ENCODE peak calls at places on chromosomes 12 and 14, in eight cellular contexts. One of them, this sample, is unnamed.

GRCh38 chr14:55129428-55130193 is 559 bp downstream of the LGALS3 start:
- DNase-seq in lower lobe of right lung: peak; percentile 81
- DNase-seq in A549: peak; percentile 82
- DNase-seq in astrocyte: peak; percentile 58
- DNase-seq in choroid plexus epithelial cell: peak; percentile 80
- DNase-seq in D721Med: peak; percentile 27
- DNase-seq in B cell: peak; percentile 68
- DNase-seq in HFFc6: peak; percentile 77
- DNase-seq in this sample: peak; percentile 73

GRCh38 chr12:115946867-115947695 is 330.4 kb downstream of the MED13L start:
- DNase-seq in lower lobe of right lung: no peak
- DNase-seq in A549: no peak
- DNase-seq in astrocyte: no peak
- DNase-seq in choroid plexus epithelial cell: peak; percentile 40
- DNase-seq in D721Med: no peak
- DNase-seq in B cell: no peak
- DNase-seq in HFFc6: peak; percentile 23
- DNase-seq in this sample: no peak

GRCh38 chr12:56687225-56688128 is 607 bp downstream of the PTGES3 start:
- DNase-seq in lower lobe of right lung: peak; percentile 90
- DNase-seq in A549: peak; percentile 21
- DNase-seq in astrocyte: peak; percentile 31
- DNase-seq in choroid plexus epithelial cell: peak; percentile 37
- DNase-seq in D721Med: no peak
- DNase-seq in B cell: peak; percentile 83
- DNase-seq in HFFc6: no peak
- DNase-seq in this sample: peak; percentile 53

GRCh38 chr12:109329003-109329402 is 18.7 kb upstream of the MYO1H start:
- DNase-seq in lower lobe of right lung: no peak
- DNase-seq in A549: no peak
- DNase-seq in astrocyte: no peak
- DNase-seq in choroid plexus epithelial cell: no peak
- DNase-seq in D721Med: no peak
- DNase-seq in B cell: no peak
- DNase-seq in HFFc6: no peak
- DNase-seq in this sample: no peak

GRCh38 chr12:617304-617915 is 45.8 kb downstream of the NINJ2 start:
- DNase-seq in lower lobe of right lung: peak; percentile 88
- DNase-seq in A549: no peak
- DNase-seq in astrocyte: no peak
- DNase-seq in choroid plexus epithelial cell: peak; percentile 90
- DNase-seq in D721Med: no peak
- DNase-seq in B cell: no peak
- DNase-seq in HFFc6: no peak
- DNase-seq in this sample: no peak

GRCh38 chr12:124512667-124513296 is 54.6 kb downstream of the NCOR2 start:
- DNase-seq in lower lobe of right lung: peak; percentile 88
- DNase-seq in A549: peak; percentile 75
- DNase-seq in astrocyte: peak; percentile 96
- DNase-seq in choroid plexus epithelial cell: peak; percentile 96
- DNase-seq in D721Med: no peak
- DNase-seq in B cell: no peak
- DNase-seq in HFFc6: peak; percentile 90
- DNase-seq in this sample: peak; percentile 99

GRCh38 chr14:74658535-74659130 is 46.6 kb upstream of the LTBP2 start:
- DNase-seq in lower lobe of right lung: no peak
- DNase-seq in A549: no peak
- DNase-seq in astrocyte: peak; percentile 60
- DNase-seq in choroid plexus epithelial cell: peak; percentile 73
- DNase-seq in D721Med: no peak
- DNase-seq in B cell: no peak
- DNase-seq in HFFc6: peak; percentile 74
- DNase-seq in this sample: no peak

GRCh38 chr14:54364555-54365415 is 32.0 kb upstream of the CDKN3 start:
- DNase-seq in lower lobe of right lung: no peak
- DNase-seq in A549: no peak
- DNase-seq in astrocyte: peak; percentile 82
- DNase-seq in choroid plexus epithelial cell: peak; percentile 39
- DNase-seq in D721Med: no peak
- DNase-seq in B cell: no peak
- DNase-seq in HFFc6: peak; percentile 55
- DNase-seq in this sample: peak; percentile 75

DNA sequence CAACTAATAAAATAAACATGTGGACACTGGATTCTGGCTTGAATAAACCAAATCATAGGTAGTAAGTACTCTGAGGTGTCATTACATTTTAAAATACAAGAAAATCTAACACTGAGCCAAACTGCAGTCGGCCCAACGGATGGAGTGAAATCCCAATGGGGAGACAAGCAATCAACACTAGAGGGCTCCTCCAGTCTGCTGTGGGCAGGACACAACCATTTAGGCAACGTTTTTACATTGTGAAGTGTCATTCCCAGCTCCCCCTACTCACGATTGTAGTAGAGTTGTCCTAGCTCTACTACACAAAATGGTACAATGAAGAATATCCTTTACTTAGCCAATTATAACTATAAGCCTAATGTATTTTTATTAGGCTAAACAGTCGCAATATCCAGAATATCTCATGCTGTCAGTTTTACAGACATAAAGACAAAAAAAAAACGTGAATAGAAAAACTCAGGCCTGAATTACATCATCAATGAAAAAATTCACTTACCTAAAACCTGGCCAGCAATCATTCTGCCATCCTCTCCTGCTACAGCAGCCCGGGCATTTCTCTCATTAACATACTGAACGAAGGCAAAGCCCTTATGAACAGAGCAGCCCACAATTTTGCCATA is 35.7 kb downstream of the HNRNPC start:
- DNase-seq in lower lobe of right lung: no peak
- DNase-seq in A549: no peak
- DNase-seq in astrocyte: no peak
- DNase-seq in choroid plexus epithelial cell: peak; percentile 42
- DNase-seq in D721Med: no peak
- DNase-seq in B cell: no peak
- DNase-seq in HFFc6: no peak
- DNase-seq in this sample: peak; percentile 43
- TF ChIP-seq CTCF in lower lobe of right lung: no peak
- TF ChIP-seq CTCF in A549: peak; percentile 37
- TF ChIP-seq CTCF in astrocyte: peak; percentile 13
- TF ChIP-seq CTCF in choroid plexus epithelial cell: peak; percentile 66
- TF ChIP-seq CTCF in D721Med: peak; percentile 46
- TF ChIP-seq CTCF in B cell: no peak
- TF ChIP-seq CTCF in HFFc6: peak; percentile 52
- TF ChIP-seq CTCF in this sample: no peak

GRCh38 chr14:95173518-95173917 is 16.2 kb upstream of the DICER1 start:
- DNase-seq in lower lobe of right lung: no peak
- DNase-seq in A549: no peak
- DNase-seq in astrocyte: no peak
- DNase-seq in choroid plexus epithelial cell: no peak
- DNase-seq in D721Med: no peak
- DNase-seq in B cell: no peak
- DNase-seq in HFFc6: no peak
- DNase-seq in this sample: no peak

GRCh38 chr14:95174184-95174804 is 17.0 kb upstream of the DICER1 start:
- DNase-seq in lower lobe of right lung: no peak
- DNase-seq in A549: no peak
- DNase-seq in astrocyte: no peak
- DNase-seq in choroid plexus epithelial cell: peak; percentile 70
- DNase-seq in D721Med: no peak
- DNase-seq in B cell: no peak
- DNase-seq in HFFc6: no peak
- DNase-seq in this sample: no peak
- TF ChIP-seq CTCF in lower lobe of right lung: peak; percentile 20
- TF ChIP-seq CTCF in A549: peak; percentile 37
- TF ChIP-seq CTCF in astrocyte: peak; percentile 10
- TF ChIP-seq CTCF in choroid plexus epithelial cell: peak; percentile 59
- TF ChIP-seq CTCF in D721Med: peak; percentile 44
- TF ChIP-seq CTCF in B cell: no peak
- TF ChIP-seq CTCF in HFFc6: peak; percentile 41
- TF ChIP-seq CTCF in this sample: peak; percentile 39

GRCh38 chr12:80607361-80608135 is 99.9 kb upstream of the MYF6 start:
- DNase-seq in lower lobe of right lung: no peak
- DNase-seq in A549: no peak
- DNase-seq in astrocyte: no peak
- DNase-seq in choroid plexus epithelial cell: no peak
- DNase-seq in D721Med: no peak
- DNase-seq in B cell: no peak
- DNase-seq in HFFc6: no peak
- DNase-seq in this sample: no peak
- TF ChIP-seq CTCF in lower lobe of right lung: no peak
- TF ChIP-seq CTCF in A549: no peak
- TF ChIP-seq CTCF in astrocyte: no peak
- TF ChIP-seq CTCF in choroid plexus epithelial cell: no peak
- TF ChIP-seq CTCF in D721Med: no peak
- TF ChIP-seq CTCF in B cell: no peak
- TF ChIP-seq CTCF in HFFc6: peak; percentile 59
- TF ChIP-seq CTCF in this sample: peak; percentile 29

DNA sequence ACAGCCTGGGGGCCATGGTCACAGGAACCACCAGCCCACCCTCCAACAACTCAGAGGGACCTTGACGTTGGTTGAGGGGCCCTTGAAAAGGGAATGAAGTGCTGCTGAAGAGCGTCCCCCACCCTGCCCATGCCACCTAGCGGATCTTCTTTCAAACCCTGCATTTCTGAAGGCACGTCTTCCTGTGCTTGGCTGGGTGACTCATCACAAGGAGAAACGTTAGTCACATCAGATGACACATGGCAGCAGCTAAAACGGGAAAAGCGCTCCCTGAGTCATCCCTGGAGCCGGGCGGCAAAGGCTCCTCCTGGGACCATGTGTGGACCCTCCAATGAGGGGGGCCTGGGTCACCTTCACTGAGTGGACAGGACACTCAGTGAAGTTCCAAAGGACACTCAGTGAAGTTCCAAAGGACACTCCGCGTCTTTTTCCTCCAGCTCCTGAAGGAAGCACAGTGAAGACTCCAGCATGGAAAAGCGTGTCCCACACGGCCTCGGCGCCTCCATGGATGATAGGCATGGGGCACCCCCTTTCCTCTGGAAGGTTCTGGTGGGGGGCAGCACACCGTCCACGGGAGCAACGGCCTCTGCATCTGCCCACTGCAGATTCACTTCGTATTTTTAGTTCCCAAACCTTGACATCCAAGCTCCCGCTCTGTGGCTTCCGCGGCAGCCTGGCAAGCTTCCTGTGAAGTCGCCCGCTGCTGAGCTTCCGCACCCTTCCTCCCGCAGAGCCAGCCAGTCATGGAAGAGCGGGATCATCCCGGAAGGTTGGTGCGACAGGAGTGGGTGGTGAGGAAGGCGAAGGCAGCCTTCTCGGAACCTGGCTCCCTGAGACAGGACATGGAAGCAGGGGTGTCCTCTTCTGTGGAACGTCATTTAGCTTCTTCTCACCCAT is 383.4 kb downstream of the VRK1 start:
- DNase-seq in lower lobe of right lung: no peak
- DNase-seq in A549: peak; percentile 75
- DNase-seq in astrocyte: peak; percentile 76
- DNase-seq in choroid plexus epithelial cell: no peak
- DNase-seq in D721Med: no peak
- DNase-seq in B cell: no peak
- DNase-seq in HFFc6: peak; percentile 65
- DNase-seq in this sample: peak; percentile 93
- TF ChIP-seq CTCF in lower lobe of right lung: no peak
- TF ChIP-seq CTCF in A549: peak; percentile 39
- TF ChIP-seq CTCF in astrocyte: peak; percentile 43
- TF ChIP-seq CTCF in choroid plexus epithelial cell: no peak
- TF ChIP-seq CTCF in D721Med: no peak
- TF ChIP-seq CTCF in B cell: no peak
- TF ChIP-seq CTCF in HFFc6: peak; percentile 59
- TF ChIP-seq CTCF in this sample: peak; percentile 14

DNA sequence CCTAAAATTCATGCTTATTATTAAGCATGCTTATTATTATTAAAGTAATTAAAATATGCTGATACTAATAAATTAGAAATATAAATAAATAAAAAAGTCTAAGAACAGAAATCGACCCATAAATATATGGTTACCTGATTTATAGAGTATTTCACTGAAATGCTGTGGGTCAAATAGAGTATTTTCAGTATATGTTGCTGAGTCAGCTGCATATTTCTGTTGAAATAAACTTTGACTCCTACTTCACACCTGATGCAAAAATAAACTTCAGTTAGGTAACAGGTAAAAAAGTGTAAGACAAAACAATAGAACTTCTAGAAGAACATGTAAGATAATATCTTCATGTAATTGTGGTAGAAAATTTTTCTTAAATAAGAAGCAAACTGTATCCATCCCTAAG is 967.9 kb downstream of the TRHDE start:
- DNase-seq in lower lobe of right lung: no peak
- DNase-seq in A549: no peak
- DNase-seq in astrocyte: no peak
- DNase-seq in choroid plexus epithelial cell: no peak
- DNase-seq in D721Med: no peak
- DNase-seq in B cell: no peak
- DNase-seq in HFFc6: no peak
- DNase-seq in this sample: no peak
- TF ChIP-seq CTCF in lower lobe of right lung: no peak
- TF ChIP-seq CTCF in A549: no peak
- TF ChIP-seq CTCF in astrocyte: no peak
- TF ChIP-seq CTCF in choroid plexus epithelial cell: no peak
- TF ChIP-seq CTCF in D721Med: no peak
- TF ChIP-seq CTCF in B cell: no peak
- TF ChIP-seq CTCF in HFFc6: no peak
- TF ChIP-seq CTCF in this sample: no peak